ENCODE peak calls at places on chromosomes 13 and 19, in nine cellular contexts. Y is hippocampal formation, X is HEK293T, E is LoVo, A is LHCN-M2, K is Caco-2, C is HepG2, V is iPS DF 19.7, P is kidney glomerular epithelial cell. N is an unnamed sample.

GRCh38 chr13:89401209-89401810 is 1730.1 kb downstream of the SLITRK5 start:
- DNase-seq in Y (no peak), P (peak), V (no peak), E (peak), C (no peak), X (no peak), K (no peak), A (peak), N (peak)

GRCh38 chr19:9863759-9864158 is 28.6 kb downstream of the PIN1 start:
- DNase-seq in A (no peak), V (no peak), P (no peak), Y (no peak), X (no peak), E (no peak), K (no peak), C (no peak), N (no peak)

GRCh38 chr19:30473334-30473867 is 101.2 kb downstream of the ZNF536 start:
- DNase-seq in X (no peak), A (no peak), V (no peak), Y (no peak), E (no peak), K (no peak), C (no peak), P (no peak), N (no peak)

GRCh38 chr19:43532571-43532961 is 422 bp upstream of the ZNF575 start:
- DNase-seq in A (no peak), C (no peak), X (no peak), V (no peak), Y (peak), K (peak), P (peak), E (peak), N (no peak)

GRCh38 chr13:63595811-63596210 is 2180.2 kb upstream of the PCDH20 start:
- DNase-seq in A (no peak), P (no peak), E (no peak), C (no peak), Y (no peak), K (no peak), X (no peak), V (no peak), N (no peak)

GRCh38 chr19:55452381-55453325 is 8.8 kb downstream of the ISOC2 start:
- DNase-seq in P (peak), E (no peak), A (peak), X (peak), V (no peak), C (peak), K (peak), Y (peak), N (peak)

GRCh38 chr13:26695891-26696311 is 64.7 kb downstream of the GPR12 start:
- DNase-seq in K (no peak), E (no peak), P (no peak), Y (no peak), V (no peak), X (no peak), C (no peak), A (no peak), N (no peak)

GRCh38 chr13:111852701-111853100 is 214.2 kb upstream of the SOX1 start:
- DNase-seq in P (no peak), K (no peak), E (no peak), C (no peak), V (no peak), Y (no peak), X (no peak), A (no peak), N (no peak)

GRCh38 chr13:75691183-75691582 is 55.1 kb downstream of the LMO7 start:
- DNase-seq in K (no peak), Y (no peak), A (no peak), C (peak), X (no peak), V (no peak), P (peak), E (peak), N (no peak)

N was measured in pons.